ENCODE peak calls at places on chromosome 7, in four cellular contexts. C, U, N and F are unnamed samples.

GRCh38 chr7:919924-920341 is 34.5 kb downstream of the ADAP1 start:
- DNase-seq in U (peak), N (peak), C (no peak), F (no peak)

GRCh38 chr7:93715234-93715633 is 140.7 kb upstream of the CALCR start:
- DNase-seq in N (peak), C (no peak), U (peak), F (peak)

GRCh38 chr7:135944753-135945152 is 32.4 kb downstream of the MTPN start:
- DNase-seq in N (no peak), U (no peak), C (no peak), F (no peak)

GRCh38 chr7:41573017-41573416 is 129.9 kb downstream of the INHBA start:
- DNase-seq in N (no peak), C (no peak), U (peak), F (no peak)

GRCh38 chr7:74429153-74429747 is 24.5 kb upstream of the GTF2IRD1 start:
- DNase-seq in U (no peak), C (no peak), N (no peak), F (no peak)

GRCh38 chr7:20064974-20065862 is 152.0 kb downstream of the MACC1 start:
- DNase-seq in N (no peak), C (no peak), U (peak), F (peak)

GRCh38 chr7:125695631-125696030 is 766.0 kb upstream of the POT1 start:
- DNase-seq in N (no peak), U (no peak), C (no peak), F (no peak)

GRCh38 chr7:134686782-134687181 is 40.1 kb downstream of the BPGM start:
- DNase-seq in N (no peak), U (no peak), C (no peak), F (no peak)

GRCh38 chr7:37732880-37733279 is 49.3 kb downstream of the GPR141 start:
- DNase-seq in C (no peak), N (no peak), U (no peak), F (no peak)

GRCh38 chr7:130390486-130390885 is 10.2 kb downstream of the CPA1 start:
- DNase-seq in N (no peak), C (no peak), U (no peak), F (no peak)

GRCh38 chr7:2288986-2289611 is 25.1 kb downstream of the SNX8 start:
- DNase-seq in C (no peak), U (no peak), N (no peak), F (no peak)

GRCh38 chr7:158766570-158767281 is 62.1 kb upstream of the NCAPG2 start:
- DNase-seq in U (no peak), N (no peak), C (no peak), F (no peak)

GRCh38 chr7:151539055-151539714 is 19.5 kb upstream of the RHEB start:
- DNase-seq in N (no peak), U (no peak), C (no peak), F (no peak)

GRCh38 chr7:106031271-106032029 is 68.4 kb downstream of the CDHR3 start:
- DNase-seq in N (no peak), C (no peak), U (no peak), F (no peak)

GRCh38 chr7:47819054-47819920 is 129.0 kb downstream of the PKD1L1 start:
- DNase-seq in N (peak), C (no peak), U (peak), F (peak)

GRCh38 chr7:3922175-3922635 is 621.2 kb downstream of the SDK1 start:
- DNase-seq in U (peak), C (no peak), N (no peak), F (no peak)

GRCh38 chr7:116968626-116969025 is 15.3 kb downstream of the ST7 start:
- DNase-seq in U (no peak), C (no peak), N (no peak), F (no peak)

GRCh38 chr7:106205621-106206222 is 79.1 kb downstream of the NAMPT start:
- DNase-seq in N (no peak), U (no peak), C (no peak), F (peak)

GRCh38 chr7:100806276-100806675 is 21.0 kb downstream of the EPHB4 start:
- DNase-seq in U (no peak), N (no peak), C (no peak), F (no peak)

GRCh38 chr7:34181271-34181958 is 276.1 kb downstream of the BMPER start:
- DNase-seq in C (no peak), N (no peak), U (no peak), F (no peak)

GRCh38 chr7:46559194-46559576 is 638.1 kb upstream of the IGFBP3 start:
- DNase-seq in N (no peak), C (no peak), U (peak), F (no peak)

GRCh38 chr7:128946936-128947830 is 9.5 kb downstream of the IRF5 start:
- DNase-seq in U (no peak), C (no peak), N (no peak), F (no peak)
- TF ChIP-seq CTCF in U (no peak), C (no peak), N (no peak), F (peak)

GRCh38 chr7:112449353-112449752 is 907 bp upstream of the IFRD1 start:
- DNase-seq in N (peak), C (peak), U (peak), F (no peak)

GRCh38 chr7:112452102-112452888 is 2.0 kb downstream of the IFRD1 start:
- DNase-seq in C (no peak), U (peak), N (peak), F (peak)

GRCh38 chr7:112448891-112449290 is 1.4 kb upstream of the IFRD1 start:
- DNase-seq in C (no peak), U (peak), N (no peak), F (no peak)

GRCh38 chr7:112449902-112450806 is at the start of gene IFRD1:
- DNase-seq in U (peak), C (peak), N (peak), F (peak)

DNA sequence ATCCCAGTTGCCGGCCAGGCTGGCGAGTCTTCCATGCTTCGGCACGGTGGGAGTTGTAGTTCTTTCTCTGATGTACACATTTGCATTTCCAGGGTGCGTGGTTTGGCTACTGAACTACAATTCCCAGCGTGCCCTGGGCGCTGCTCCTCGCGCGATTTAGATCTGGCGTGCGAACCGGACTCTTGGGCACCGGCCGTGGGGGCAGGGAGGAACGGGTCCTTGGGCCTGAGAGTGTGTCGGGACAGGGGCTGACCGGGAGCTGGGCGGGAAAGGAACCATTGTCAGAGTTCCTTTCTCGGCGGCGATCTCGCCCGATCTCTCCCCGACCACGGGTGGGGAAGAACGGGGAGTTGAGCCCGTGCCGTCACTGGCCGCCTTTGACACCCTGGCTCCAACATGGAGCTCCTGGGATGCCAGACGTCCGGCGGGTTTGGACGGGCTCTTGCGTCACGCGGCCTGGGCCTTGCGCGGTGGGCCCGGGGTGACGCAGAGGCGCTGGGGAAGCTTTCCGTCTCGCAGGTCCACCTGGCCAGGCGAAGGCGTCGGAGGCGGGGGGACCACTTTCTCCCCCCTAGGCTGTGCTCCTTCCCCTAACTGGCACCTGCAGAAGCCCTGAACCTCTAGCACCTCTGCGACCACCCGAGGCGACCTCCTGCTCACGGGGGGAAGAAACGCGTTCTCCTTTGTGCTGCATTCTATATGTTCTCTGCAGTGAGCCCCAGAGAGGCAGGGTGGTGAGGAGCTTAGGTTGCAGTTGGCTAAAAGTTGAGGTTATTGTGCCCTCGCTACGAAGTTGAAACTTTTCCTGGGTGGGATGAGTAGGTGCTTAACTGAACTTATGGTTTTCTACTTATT is 774 bp downstream of the IFRD1 start:
- DNase-seq in U (peak), N (peak), C (peak), F (peak)
- TF ChIP-seq CTCF in U (no peak), N (no peak), C (no peak), F (no peak)

DNA sequence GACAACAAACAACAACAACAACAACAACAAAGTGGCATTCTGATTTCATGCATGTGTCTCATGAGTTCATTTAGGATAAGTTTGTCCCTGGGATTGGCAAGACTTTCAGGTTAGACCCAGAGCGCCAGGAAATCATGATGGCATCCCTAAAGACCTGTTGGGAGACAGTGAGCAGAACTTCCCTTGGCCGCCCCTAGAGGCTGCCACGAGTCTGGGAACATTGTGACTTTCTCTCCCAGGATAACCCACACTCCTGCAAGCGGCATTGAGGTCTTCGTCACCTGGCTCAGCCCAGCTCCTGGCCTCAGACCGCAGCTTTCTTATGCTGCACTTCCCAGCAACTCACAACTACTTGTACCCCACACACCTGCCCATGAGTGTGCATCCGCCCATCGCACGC is 80.5 kb upstream of the RNF32 start:
- DNase-seq in U (no peak), N (no peak), C (no peak), F (no peak)
- TF ChIP-seq CTCF in U (peak), N (no peak), C (no peak), F (no peak)

GRCh38 chr7:91864070-91864469 is 16.4 kb downstream of the MTERF1 start:
- DNase-seq in N (no peak), U (no peak), C (no peak), F (no peak)

GRCh38 chr7:91872069-91872468 is 8.4 kb downstream of the MTERF1 start:
- DNase-seq in N (no peak), U (no peak), C (no peak), F (no peak)

GRCh38 chr7:91869661-91870060 is 10.8 kb downstream of the MTERF1 start:
- DNase-seq in C (no peak), U (no peak), N (no peak), F (no peak)

GRCh38 chr7:91866599-91867148 is 13.8 kb downstream of the MTERF1 start:
- DNase-seq in U (no peak), N (no peak), C (no peak), F (no peak)
- TF ChIP-seq CTCF in U (no peak), N (no peak), C (no peak), F (no peak)